ENCODE peak calls at places on chromosomes 5 and 9, in ten cellular contexts. Q, I, K, G, B, T, N, M, V and W are unnamed samples.

GRCh38 chr5:178271231-178271630 is 38.6 kb upstream of the PHYKPL start:
- DNase-seq in Q (no peak), I (no peak), K (no peak), G (no peak), B (no peak), T (no peak), N (no peak), M (no peak), V (no peak), W (no peak)

GRCh38 chr5:88388476-88389170 is 120.0 kb upstream of the TMEM161B start:
- DNase-seq in Q (no peak), I (no peak), K (no peak), G (no peak), B (peak), T (no peak), N (no peak), M (no peak), V (peak), W (no peak)

GRCh38 chr5:109411627-109412026 is 1.9 kb upstream of the PJA2 start:
- DNase-seq in Q (no peak), I (peak), K (peak), G (no peak), B (no peak), T (peak), N (peak), M (no peak), V (no peak), W (peak)

GRCh38 chr5:140214831-140215230 is 39.8 kb downstream of the CYSTM1 start:
- DNase-seq in Q (no peak), I (no peak), K (no peak), G (no peak), B (no peak), T (peak), N (peak), M (no peak), V (no peak), W (peak)

GRCh38 chr5:142568271-142568995 is 117.5 kb downstream of the FGF1 start:
- DNase-seq in Q (no peak), I (no peak), K (peak), G (no peak), B (no peak), T (peak), N (no peak), M (no peak), V (peak), W (no peak)

GRCh38 chr9:107759009-107759822 is 269.6 kb upstream of the KLF4 start:
- DNase-seq in Q (no peak), I (no peak), K (no peak), G (no peak), B (no peak), T (no peak), N (no peak), M (no peak), V (no peak), W (no peak)

GRCh38 chr5:131068893-131069643 is 96.0 kb downstream of the HINT1 start:
- DNase-seq in Q (no peak), I (no peak), K (no peak), G (peak), B (no peak), T (no peak), N (no peak), M (peak), V (no peak), W (no peak)

GRCh38 chr5:9546973-9547947 is 1.4 kb upstream of the SEMA5A start:
- DNase-seq in Q (peak), I (peak), K (no peak), G (peak), B (no peak), T (peak), N (peak), M (no peak), V (peak), W (no peak)

GRCh38 chr5:154364845-154365244 is 81.0 kb upstream of the SAP30L start:
- DNase-seq in Q (no peak), I (no peak), K (no peak), G (no peak), B (no peak), T (no peak), N (no peak), M (no peak), V (no peak), W (no peak)

GRCh38 chr9:88749420-88749819 is 214.4 kb downstream of the NXNL2 start:
- DNase-seq in Q (no peak), I (no peak), K (no peak), G (no peak), B (no peak), T (peak), N (no peak), M (no peak), V (no peak), W (no peak)

GRCh38 chr9:109941771-109942170 is 161.8 kb downstream of the PALM2AKAP2 start:
- DNase-seq in Q (no peak), I (no peak), K (no peak), G (no peak), B (no peak), T (no peak), N (no peak), M (no peak), V (no peak), W (no peak)

GRCh38 chr5:8538813-8539212 is 669.9 kb downstream of the MTRR start:
- DNase-seq in Q (no peak), I (no peak), K (no peak), G (no peak), B (peak), T (no peak), N (no peak), M (no peak), V (no peak), W (no peak)

GRCh38 chr9:136023401-136024225 is 62.4 kb upstream of the UBAC1 start:
- DNase-seq in Q (peak), I (no peak), K (peak), G (peak), B (no peak), T (peak), N (no peak), M (peak), V (no peak), W (no peak)

GRCh38 chr9:114588150-114588663 is 638 bp downstream of the ATP6V1G1 start:
- DNase-seq in Q (no peak), I (no peak), K (no peak), G (peak), B (no peak), T (peak), N (no peak), M (no peak), V (no peak), W (no peak)

GRCh38 chr5:131863700-131864099 is 66.9 kb upstream of the FNIP1 start:
- DNase-seq in Q (no peak), I (no peak), K (no peak), G (no peak), B (no peak), T (no peak), N (no peak), M (no peak), V (no peak), W (no peak)

GRCh38 chr9:10005206-10005605 is 607.6 kb downstream of the PTPRD start:
- DNase-seq in Q (no peak), I (no peak), K (no peak), G (no peak), B (no peak), T (peak), N (no peak), M (no peak), V (no peak), W (no peak)

GRCh38 chr5:107669543-107670027 is 1.2 kb downstream of the EFNA5 start:
- DNase-seq in Q (peak), I (peak), K (no peak), G (peak), B (peak), T (peak), N (no peak), M (no peak), V (peak), W (no peak)

GRCh38 chr9:131734165-131734610 is 5.7 kb downstream of the RAPGEF1 start:
- DNase-seq in Q (no peak), I (peak), K (no peak), G (peak), B (peak), T (no peak), N (no peak), M (no peak), V (no peak), W (no peak)

GRCh38 chr9:91312717-91313325 is 48.9 kb downstream of the AUH start:
- DNase-seq in Q (no peak), I (no peak), K (no peak), G (peak), B (no peak), T (no peak), N (no peak), M (no peak), V (peak), W (no peak)

GRCh38 chr5:74519161-74519571 is 121.4 kb downstream of the ENC1 start:
- DNase-seq in Q (no peak), I (no peak), K (no peak), G (no peak), B (no peak), T (no peak), N (no peak), M (no peak), V (peak), W (no peak)

GRCh38 chr9:5557606-5558587 is 47.6 kb downstream of the PDCD1LG2 start:
- DNase-seq in Q (no peak), I (no peak), K (no peak), G (no peak), B (no peak), T (peak), N (no peak), M (peak), V (no peak), W (no peak)

GRCh38 chr5:61532983-61533382 is 200.9 kb downstream of the ZSWIM6 start:
- DNase-seq in Q (no peak), I (no peak), K (no peak), G (no peak), B (no peak), T (no peak), N (no peak), M (no peak), V (no peak), W (no peak)

GRCh38 chr9:4292781-4293180 is 7.1 kb downstream of the GLIS3 start:
- DNase-seq in Q (no peak), I (no peak), K (no peak), G (no peak), B (no peak), T (peak), N (no peak), M (no peak), V (no peak), W (no peak)